ENCODE peak calls at places on chromosomes 6 and 20, in nine cellular contexts. S is fibroblast of lung, V is GM23248, F is neural progenitor cell, H is endothelial cell of umbilical vein, L is GM23338, E is HepG2, X is MM.1S, B is hepatocyte. R is an unnamed sample.
A peak's percentile ranks its signal among the peaks of the same experiment; 100 is the strongest.

GRCh38 chr6:44537306-44538049 is 150.0 kb downstream of the CDC5L start:
- DNase-seq in H (no peak), F (no peak), V (peak; percentile 7), L (no peak), E (no peak), S (no peak), X (no peak), B (no peak), R (no peak)

GRCh38 chr6:90209527-90209926 is 87.1 kb downstream of the BACH2 start:
- DNase-seq in L (no peak), B (no peak), S (no peak), E (no peak), H (no peak), V (no peak), F (no peak), X (no peak), R (no peak)

GRCh38 chr6:33961686-33962085 is 157.9 kb upstream of the MLN start:
- DNase-seq in B (no peak), V (no peak), X (no peak), F (no peak), S (no peak), H (no peak), L (no peak), E (no peak), R (no peak)

GRCh38 chr6:111674413-111674812 is 68.7 kb upstream of the TRAF3IP2 start:
- DNase-seq in B (no peak), V (no peak), E (no peak), X (no peak), H (no peak), S (no peak), F (no peak), L (no peak), R (no peak)

GRCh38 chr6:143060806-143061596 is at the start of gene AIG1:
- DNase-seq in V (no peak), X (no peak), E (no peak), L (peak; percentile 73), F (peak; percentile 85), S (no peak), B (peak; percentile 76), H (peak; percentile 63), R (no peak)

GRCh38 chr6:105985098-105985815 is 100.9 kb upstream of the PRDM1 start:
- DNase-seq in E (no peak), V (no peak), X (no peak), B (no peak), H (no peak), F (no peak), L (no peak), S (no peak), R (no peak)

GRCh38 chr20:37386505-37387201 is 40.7 kb downstream of the SRC start:
- DNase-seq in F (no peak), S (no peak), V (no peak), B (peak; percentile 5), H (no peak), L (no peak), X (no peak), E (no peak), R (no peak)

GRCh38 chr6:113596907-113597583 is 260.1 kb upstream of the MARCKS start:
- DNase-seq in X (no peak), V (peak; percentile 61), E (no peak), F (no peak), H (no peak), L (no peak), S (peak; percentile 46), B (no peak), R (no peak)

GRCh38 chr6:138541793-138542481 is 42.6 kb upstream of the NHSL1 start:
- DNase-seq in X (no peak), L (no peak), H (peak; percentile 41), E (no peak), V (peak; percentile 15), S (no peak), B (no peak), F (no peak), R (peak; percentile 87)

GRCh38 chr6:38935051-38935450 is 113.5 kb upstream of the GLP1R start:
- DNase-seq in F (no peak), E (no peak), L (no peak), B (no peak), X (no peak), H (no peak), V (no peak), S (no peak), R (no peak)

GRCh38 chr6:159074866-159075265 is 30.1 kb upstream of the TAGAP start:
- DNase-seq in E (no peak), B (no peak), X (no peak), V (no peak), H (no peak), S (no peak), F (no peak), L (no peak), R (no peak)

GRCh38 chr6:156776841-156777576 is at the start of gene ARID1B:
- DNase-seq in S (peak; percentile 86), H (peak; percentile 81), X (peak; percentile 80), V (peak; percentile 93), L (peak; percentile 76), E (peak; percentile 70), F (peak; percentile 89), B (peak; percentile 88), R (no peak)

GRCh38 chr20:17843246-17844132 is 125.1 kb downstream of the SNX5 start:
- DNase-seq in X (no peak), F (no peak), B (no peak), L (no peak), E (no peak), H (peak; percentile 66), S (peak; percentile 98), V (peak; percentile 96), R (no peak)

GRCh38 chr6:121652726-121653623 is 217.5 kb downstream of the GJA1 start:
- DNase-seq in L (no peak), B (peak; percentile 34), H (peak; percentile 96), F (no peak), X (no peak), E (no peak), S (peak; percentile 92), V (peak; percentile 88), R (no peak)

GRCh38 chr6:155093430-155093829 is 98.3 kb downstream of the TIAM2 start:
- DNase-seq in F (no peak), V (no peak), S (no peak), L (peak; percentile 37), H (no peak), E (no peak), X (no peak), B (no peak), R (no peak)

GRCh38 chr20:35820715-35821114 is 48.9 kb downstream of the PHF20 start:
- DNase-seq in V (peak; percentile 78), S (peak; percentile 25), H (no peak), X (no peak), L (no peak), E (no peak), F (no peak), B (no peak), R (no peak)

GRCh38 chr20:31758521-31758920 is 19.4 kb downstream of the TPX2 start:
- DNase-seq in E (no peak), S (no peak), H (no peak), B (no peak), V (no peak), F (no peak), X (no peak), L (no peak), R (no peak)

GRCh38 chr20:59680148-59680650 is 75.9 kb downstream of the PHACTR3 start:
- DNase-seq in L (no peak), V (no peak), X (no peak), B (no peak), H (no peak), F (no peak), E (no peak), S (no peak), R (no peak)
- H3K4me3 ChIP-seq in L (no peak overlapping the region), V (no peak overlapping the region), X (no peak overlapping the region), B (no peak overlapping the region), H (no peak overlapping the region), F (no peak overlapping the region), E (no peak overlapping the region), S (no peak overlapping the region), R (no peak overlapping the region)

GRCh38 chr20:61705909-61706308 is 359.8 kb downstream of the TAF4 start:
- DNase-seq in S (no peak), X (no peak), L (no peak), E (no peak), B (no peak), F (no peak), H (no peak), V (no peak), R (no peak)
- TF ChIP-seq EZH2 in S (no peak), X (peak; percentile 44), L (no peak), E (peak; percentile 48), B (no peak), F (no peak), H (no peak), V (no peak), R (no peak)

DNA sequence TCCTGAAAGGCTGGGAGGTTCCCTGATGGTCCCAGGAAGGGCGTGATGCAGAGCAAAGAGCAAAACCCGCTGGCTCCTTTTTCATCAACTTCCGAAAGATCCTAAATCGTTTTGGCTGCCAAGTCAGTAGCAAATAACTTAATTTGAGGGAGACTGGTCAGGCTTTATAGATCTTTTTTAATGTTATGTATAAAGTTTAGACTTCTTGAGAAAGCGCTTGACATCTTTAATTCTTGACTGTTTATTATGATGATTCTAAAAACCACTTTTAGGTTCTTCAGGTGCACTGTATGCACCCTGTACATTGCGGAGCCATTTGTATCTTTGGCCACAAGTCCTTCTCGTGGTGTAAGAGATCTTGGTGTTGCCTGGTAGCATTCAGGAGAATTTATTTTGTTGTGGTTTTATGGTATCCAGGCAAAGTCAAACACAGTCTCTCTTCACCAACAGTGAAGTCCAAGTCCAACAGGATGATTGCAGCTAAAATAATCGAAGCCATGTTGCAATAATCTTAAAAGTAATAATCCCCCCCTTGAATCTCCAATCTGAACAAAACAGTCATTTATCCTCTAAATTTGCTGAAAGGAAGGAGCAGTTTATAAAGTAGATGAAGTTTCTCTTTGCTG is 373 bp upstream of the SYNE1 start:
- DNase-seq in S (peak; percentile 25), E (no peak), H (no peak), B (no peak), F (no peak), V (peak; percentile 32), X (no peak), L (no peak), R (no peak)
- H3K4me3 ChIP-seq in S (peak overlapping the region; percentile 69), E (no peak overlapping the region), H (no peak overlapping the region), B (no peak overlapping the region), F (peak overlapping the region; percentile 68), V (peak overlapping the region; percentile 87), X (no peak overlapping the region), L (peak overlapping the region; percentile 79), R (peak overlapping the region; percentile 79)

DNA sequence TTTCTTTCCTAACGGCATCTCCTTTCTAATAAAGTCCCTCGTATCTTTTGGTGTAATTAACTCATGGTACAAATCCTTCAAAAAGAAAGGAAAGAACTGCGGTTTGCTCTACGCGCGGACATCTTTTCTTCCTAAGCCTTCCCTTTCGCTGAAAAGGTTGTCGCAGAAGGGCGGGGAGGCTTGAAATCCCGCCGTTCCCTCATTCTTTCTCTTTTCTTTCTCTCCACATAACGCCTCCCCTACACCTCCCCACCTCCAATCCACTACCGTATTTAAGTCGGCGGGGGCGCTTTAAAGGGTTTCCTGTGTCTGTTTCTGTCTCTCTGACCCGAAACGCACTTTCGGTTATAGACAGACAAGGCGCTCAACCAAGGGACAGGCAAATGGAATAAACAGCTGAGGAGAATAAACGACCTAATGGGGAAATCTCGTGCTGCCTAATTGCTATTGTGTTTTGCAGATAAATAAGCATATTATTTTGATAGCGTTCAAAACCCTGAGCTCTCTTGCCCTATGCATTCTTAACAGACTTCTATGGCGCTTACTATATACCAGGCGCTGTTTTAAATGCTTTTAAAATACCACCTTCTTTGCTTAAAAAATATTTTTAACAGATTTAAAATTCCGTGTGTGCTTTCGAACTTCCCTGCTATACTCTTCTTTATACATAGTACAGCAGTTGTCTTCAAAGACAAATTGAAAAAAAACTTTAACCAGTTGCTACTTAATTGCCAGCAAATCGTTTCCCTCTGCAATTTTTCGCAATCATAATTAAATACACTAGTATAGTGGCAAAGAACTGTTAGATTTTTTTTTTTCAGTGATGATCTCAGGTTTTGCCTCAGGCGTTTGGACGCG is 2.5 kb upstream of the HEY2 start:
- DNase-seq in S (peak; percentile 50), X (peak; percentile 94), F (peak; percentile 93), E (peak; percentile 59), H (peak; percentile 47), L (peak; percentile 97), B (peak; percentile 62), V (peak; percentile 50), R (no peak)
- TF ChIP-seq EZH2 in S (no peak), X (no peak), F (no peak), E (peak; percentile 93), H (peak; percentile 27), L (peak; percentile 18), B (no peak), V (peak; percentile 78), R (no peak)

R was measured in SK-N-MC.